ENCODE peak calls at places on chromosomes 2 and 18, in six cellular contexts. R, I, O, Z, F and X are unnamed samples.

GRCh38 chr18:76349067-76349715 is 145.9 kb downstream of the ZNF516 start:
- DNase-seq in I (peak), R (peak), F (no peak), Z (peak), O (peak), X (peak)

GRCh38 chr2:57862153-57862552 is 184.5 kb upstream of the VRK2 start:
- DNase-seq in I (no peak), F (no peak), R (no peak), Z (no peak), O (no peak), X (no peak)

GRCh38 chr18:58321986-58322385 is 278.0 kb downstream of the NEDD4L start:
- DNase-seq in I (peak), O (peak), F (peak), Z (peak), R (peak), X (peak)

GRCh38 chr2:200302940-200303727 is 3.4 kb upstream of the SPATS2L start:
- DNase-seq in I (peak), O (peak), F (no peak), R (no peak), Z (no peak), X (peak)

GRCh38 chr2:169562519-169562918 is 11.1 kb downstream of the FASTKD1 start:
- DNase-seq in F (no peak), Z (no peak), O (no peak), I (no peak), R (no peak), X (no peak)

GRCh38 chr2:188966079-188966571 is 8.0 kb upstream of the COL3A1 start:
- DNase-seq in R (no peak), F (no peak), I (peak), Z (no peak), O (no peak), X (no peak)

GRCh38 chr18:50955246-50955645 is 12.6 kb upstream of the ELAC1 start:
- DNase-seq in R (no peak), Z (no peak), I (no peak), O (no peak), F (no peak), X (no peak)

GRCh38 chr2:9630001-9630749 is 622 bp downstream of the YWHAQ start:
- DNase-seq in Z (peak), O (no peak), F (peak), I (peak), R (peak), X (no peak)

GRCh38 chr2:234479465-234479864 is 17.4 kb downstream of the ARL4C start:
- DNase-seq in Z (no peak), I (no peak), F (no peak), R (no peak), O (no peak), X (no peak)

GRCh38 chr2:133561045-133561852 is 7.0 kb downstream of the NCKAP5 start:
- DNase-seq in F (no peak), Z (peak), O (peak), I (peak), R (no peak), X (peak)

GRCh38 chr18:54149078-54149697 is 75.3 kb downstream of the MBD2 start:
- DNase-seq in F (no peak), O (peak), Z (no peak), I (peak), R (no peak), X (peak)

GRCh38 chr18:33652645-33653044 is 74.6 kb downstream of the ASXL3 start:
- DNase-seq in R (no peak), I (no peak), F (no peak), O (no peak), Z (no peak), X (no peak)

GRCh38 chr2:205001306-205001966 is 456.2 kb downstream of the PARD3B start:
- DNase-seq in R (no peak), F (no peak), I (no peak), O (no peak), Z (no peak), X (no peak)

GRCh38 chr18:13246591-13246990 is 28.0 kb downstream of the LDLRAD4 start:
- DNase-seq in I (no peak), F (no peak), Z (no peak), O (no peak), R (no peak), X (no peak)

GRCh38 chr2:151534001-151534400 is 124.3 kb downstream of the RIF1 start:
- DNase-seq in R (no peak), I (no peak), O (no peak), Z (peak), F (no peak), X (no peak)

GRCh38 chr18:39571511-39571910 is 2005.9 kb upstream of the CELF4 start:
- DNase-seq in O (peak), R (no peak), Z (no peak), I (peak), F (no peak), X (no peak)

GRCh38 chr18:3114026-3114425 is 101.1 kb upstream of the LPIN2 start:
- DNase-seq in R (no peak), I (no peak), Z (no peak), O (no peak), F (no peak), X (peak)

GRCh38 chr2:168183308-168183997 is 63.9 kb downstream of the STK39 start:
- DNase-seq in R (no peak), O (no peak), F (no peak), Z (peak), I (no peak), X (no peak)

GRCh38 chr18:10296491-10296890 is 157.9 kb upstream of the APCDD1 start:
- DNase-seq in F (no peak), R (no peak), O (no peak), Z (no peak), I (no peak), X (no peak)

GRCh38 chr2:169768262-169768995 is 30.2 kb upstream of the SSB start:
- DNase-seq in R (no peak), Z (no peak), F (peak), O (no peak), I (peak), X (no peak)

GRCh38 chr2:205679410-205680009 is 2.8 kb upstream of the NRP2 start:
- DNase-seq in R (no peak), Z (no peak), F (no peak), I (no peak), O (no peak), X (no peak)

GRCh38 chr2:202720226-202720625 is 85.5 kb downstream of the FAM117B start:
- DNase-seq in F (no peak), R (no peak), Z (no peak), O (no peak), I (no peak), X (no peak)

GRCh38 chr18:79938196-79938595 is 13.3 kb downstream of the SLC66A2 start:
- DNase-seq in Z (no peak), O (no peak), I (no peak), R (no peak), F (no peak), X (no peak)